ENCODE peak calls at places on chromosomes 1 and 21, in eight cellular contexts. P is ovary, E is brain microvascular endothelial cell, L is PC-9, C is right lobe of liver, I is HepG2, V is DND-41, U is endodermal cell. Y is an unnamed sample. For H3K27me3, the result is how much of the 10 kb centered on the place peaks cover.

GRCh38 chr1:7755448-7755847 is 15.6 kb upstream of the VAMP3 start:
- DNase-seq in P (no peak), E (peak), L (no peak), C (no peak), I (peak), V (no peak), U (peak), Y (no peak)

GRCh38 chr1:2350911-2351655 is 40.3 kb downstream of the MORN1 start:
- DNase-seq in P (no peak), E (no peak), L (no peak), C (peak), I (no peak), V (no peak), U (no peak), Y (no peak)

GRCh38 chr1:199056721-199057120 is 417.9 kb downstream of the PTPRC start:
- DNase-seq in P (no peak), E (no peak), L (no peak), C (no peak), I (no peak), V (peak), U (no peak), Y (no peak)

GRCh38 chr1:81254560-81254959 is 546.2 kb upstream of the ADGRL2 start:
- DNase-seq in P (no peak), E (no peak), L (no peak), C (no peak), I (peak), V (no peak), U (peak), Y (no peak)

GRCh38 chr1:216175714-216176113 is 247.5 kb downstream of the USH2A start:
- DNase-seq in P (no peak), E (no peak), L (no peak), C (no peak), I (no peak), V (no peak), U (peak), Y (no peak)

GRCh38 chr1:110800079-110800478 is 72.9 kb upstream of the CD53 start:
- DNase-seq in P (no peak), E (no peak), L (no peak), C (no peak), I (no peak), V (peak), U (no peak), Y (no peak)

GRCh38 chr1:62245201-62245600 is 50.6 kb downstream of the L1TD1 start:
- DNase-seq in P (no peak), E (no peak), L (no peak), C (no peak), I (no peak), V (no peak), U (no peak), Y (no peak)

GRCh38 chr1:69662321-69662720 is 94.6 kb downstream of the LRRC7 start:
- DNase-seq in P (no peak), E (no peak), L (no peak), C (no peak), I (no peak), V (no peak), U (no peak), Y (no peak)

GRCh38 chr1:103266036-103266435 is 157.7 kb upstream of the COL11A1 start:
- DNase-seq in P (no peak), E (no peak), L (no peak), C (no peak), I (no peak), V (no peak), U (no peak), Y (no peak)

GRCh38 chr1:228316589-228317387 is 89.8 kb downstream of the TRIM11 start:
- DNase-seq in P (no peak), E (no peak), L (no peak), C (no peak), I (no peak), V (no peak), U (peak), Y (no peak)

GRCh38 chr1:226287587-226287986 is 21.4 kb downstream of the LIN9 start:
- DNase-seq in P (no peak), E (no peak), L (no peak), C (no peak), I (no peak), V (no peak), U (no peak), Y (no peak)

GRCh38 chr1:165512817-165513216 is 31.0 kb upstream of the LRRC52 start:
- DNase-seq in P (no peak), E (no peak), L (no peak), C (no peak), I (no peak), V (no peak), U (no peak), Y (no peak)

GRCh38 chr1:24866211-24867063 is 63.6 kb downstream of the RUNX3 start:
- DNase-seq in P (no peak), E (no peak), L (no peak), C (no peak), I (no peak), V (no peak), U (no peak), Y (no peak)

GRCh38 chr1:27003745-27004470 is 8.7 kb downstream of the TENT5B start:
- DNase-seq in P (no peak), E (no peak), L (no peak), C (no peak), I (peak), V (no peak), U (peak), Y (no peak)

GRCh38 chr1:24872446-24872845 is 57.6 kb downstream of the RUNX3 start:
- DNase-seq in P (no peak), E (no peak), L (no peak), C (no peak), I (no peak), V (no peak), U (no peak), Y (no peak)

GRCh38 chr1:81802601-81803422 is 2.1 kb downstream of the ADGRL2 start:
- DNase-seq in P (peak), E (peak), L (peak), C (peak), I (no peak), V (no peak), U (peak), Y (no peak)

GRCh38 chr1:98468111-98468717 is 193.3 kb upstream of the SNX7 start:
- DNase-seq in P (no peak), E (peak), L (peak), C (no peak), I (peak), V (peak), U (no peak), Y (peak)

GRCh38 chr1:184326278-184326677 is 60.6 kb upstream of the C1orf21 start:
- DNase-seq in P (no peak), E (no peak), L (no peak), C (no peak), I (no peak), V (no peak), U (no peak), Y (no peak)

GRCh38 chr1:192766876-192767275 is 42.0 kb upstream of the RGS2 start:
- DNase-seq in P (no peak), E (no peak), L (no peak), C (no peak), I (no peak), V (no peak), U (peak), Y (no peak)

GRCh38 chr1:1419812-1420653 is 1.0 kb downstream of the ANKRD65 start:
- DNase-seq in P (no peak), E (no peak), L (no peak), C (no peak), I (no peak), V (no peak), U (peak), Y (no peak)

GRCh38 chr1:201508809-201509208 is 1.9 kb upstream of the CSRP1 start:
- DNase-seq in P (no peak), E (no peak), L (no peak), C (no peak), I (no peak), V (no peak), U (no peak), Y (no peak)

GRCh38 chr1:67020304-67020703 is 33.6 kb downstream of the SLC35D1 start:
- DNase-seq in P (no peak), E (peak), L (no peak), C (no peak), I (no peak), V (no peak), U (no peak), Y (no peak)

DNA sequence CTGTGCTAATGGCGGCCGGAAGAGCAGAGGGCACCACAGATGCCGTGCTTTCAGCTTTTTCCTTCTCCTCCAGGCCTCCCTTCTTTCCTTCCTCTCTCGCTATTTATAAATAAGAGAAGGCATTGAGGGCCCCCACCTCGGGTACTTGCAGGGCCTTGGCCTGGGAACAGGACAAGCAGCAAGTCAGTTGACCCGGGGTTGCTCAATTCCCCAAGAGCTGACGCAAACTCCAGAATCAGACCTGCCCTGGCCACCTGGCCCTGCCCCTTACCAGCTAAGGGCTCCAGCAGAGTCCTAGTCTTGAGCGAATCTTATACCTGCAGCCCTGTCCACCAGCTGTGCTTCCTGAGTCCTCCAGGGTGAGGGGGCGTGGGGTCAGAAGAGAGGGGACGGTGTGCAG is 13.5 kb downstream of the TNFRSF1B start:
- DNase-seq in P (no peak), E (no peak), L (no peak), C (peak), I (no peak), V (no peak), U (no peak), Y (no peak)
- H3K4me3 ChIP-seq in P (no peak), E (no peak), L (no peak), C (no peak), I (no peak), V (no peak), U (no peak), Y (no peak)

GRCh38 chr1:4728319-4729107 is 74.1 kb downstream of the AJAP1 start:
- DNase-seq in P (no peak), E (no peak), L (no peak), C (no peak), I (no peak), V (no peak), U (no peak), Y (no peak)

GRCh38 chr1:4733446-4734175 is 79.2 kb downstream of the AJAP1 start:
- DNase-seq in P (no peak), E (no peak), L (no peak), C (no peak), I (no peak), V (no peak), U (no peak), Y (no peak)

GRCh38 chr1:4726620-4727341 is 72.4 kb downstream of the AJAP1 start:
- DNase-seq in P (no peak), E (no peak), L (no peak), C (no peak), I (no peak), V (no peak), U (no peak), Y (no peak)

GRCh38 chr1:4729108-4729506 is 74.7 kb downstream of the AJAP1 start:
- DNase-seq in P (no peak), E (no peak), L (no peak), C (no peak), I (no peak), V (no peak), U (no peak), Y (no peak)

GRCh38 chr1:4730078-4730477 is 75.7 kb downstream of the AJAP1 start:
- DNase-seq in P (no peak), E (no peak), L (no peak), C (no peak), I (no peak), V (no peak), U (no peak), Y (no peak)
- H3K27me3 ChIP-seq in P (under half), E (under half), L (half or more), C (under half), I (under half), V (under half), U (under half), Y (under half)

GRCh38 chr1:160579216-160579701 is at the start of gene CD84:
- DNase-seq in P (no peak), E (no peak), L (no peak), C (no peak), I (no peak), V (peak), U (no peak), Y (no peak)
- H3K4me3 ChIP-seq in P (no peak), E (no peak), L (no peak), C (peak), I (no peak), V (peak), U (no peak), Y (peak)

GRCh38 chr1:20227704-20228103 is 41.4 kb upstream of the PLA2G2C start:
- DNase-seq in P (no peak), E (no peak), L (no peak), C (no peak), I (no peak), V (no peak), U (peak), Y (no peak)

GRCh38 chr1:20233394-20233793 is 47.1 kb upstream of the PLA2G2C start:
- DNase-seq in P (no peak), E (peak), L (no peak), C (no peak), I (peak), V (no peak), U (no peak), Y (no peak)

GRCh38 chr1:20229191-20229590 is 42.9 kb upstream of the PLA2G2C start:
- DNase-seq in P (no peak), E (no peak), L (no peak), C (no peak), I (no peak), V (no peak), U (no peak), Y (no peak)

GRCh38 chr1:20223659-20224058 is 37.3 kb upstream of the PLA2G2C start:
- DNase-seq in P (no peak), E (no peak), L (no peak), C (no peak), I (no peak), V (no peak), U (peak), Y (no peak)

DNA sequence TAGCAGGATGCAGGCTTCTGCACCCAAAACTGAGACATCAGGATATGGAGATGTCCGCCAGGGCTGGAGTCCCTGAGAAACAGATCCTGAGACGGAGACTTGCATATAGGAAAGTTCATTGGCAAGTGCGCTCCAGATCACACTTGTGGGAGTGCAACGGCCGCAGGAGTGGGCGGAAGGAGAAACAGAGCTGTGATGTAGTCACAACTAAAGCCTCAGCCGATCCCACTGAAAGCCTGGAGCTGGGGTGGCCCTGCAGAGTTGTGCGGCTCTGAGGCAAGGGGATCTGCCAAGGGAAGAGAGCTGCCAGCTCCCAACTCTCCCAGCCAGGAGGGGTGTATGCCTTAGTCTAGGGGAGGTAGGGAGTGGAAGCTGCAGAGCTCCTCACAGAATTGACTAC is 42.0 kb upstream of the PLA2G2C start:
- DNase-seq in P (no peak), E (no peak), L (no peak), C (no peak), I (no peak), V (no peak), U (no peak), Y (no peak)
- H3K27me3 ChIP-seq in P (under half), E (under half), L (under half), C (under half), I (half or more), V (under half), U (under half), Y (under half)

DNA sequence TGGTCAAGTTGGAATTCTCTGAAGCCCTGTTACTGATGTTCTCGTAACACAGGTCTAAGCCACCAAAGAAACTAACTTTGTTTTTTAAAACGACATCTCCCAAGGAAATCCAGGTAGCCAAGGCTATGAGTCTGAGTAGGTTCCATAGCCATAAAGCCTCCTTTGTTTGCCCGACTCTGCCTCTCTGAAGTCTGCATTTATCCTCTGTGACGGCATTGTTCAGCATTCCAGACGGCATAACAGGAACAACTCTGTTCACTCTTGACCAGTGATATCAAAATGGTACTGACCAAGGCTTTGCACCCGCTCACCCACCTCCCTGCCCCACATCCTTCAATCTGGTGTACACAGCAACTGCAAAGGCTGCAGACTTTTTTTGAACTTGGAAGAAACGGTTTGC is 14.8 kb downstream of the URB1 start:
- DNase-seq in P (no peak), E (no peak), L (no peak), C (no peak), I (no peak), V (no peak), U (no peak), Y (no peak)
- H3K4me3 ChIP-seq in P (no peak), E (no peak), L (no peak), C (no peak), I (no peak), V (no peak), U (no peak), Y (no peak)

GRCh38 chr1:205343431-205344009 is 13.2 kb downstream of the KLHDC8A start:
- DNase-seq in P (peak), E (no peak), L (no peak), C (no peak), I (no peak), V (no peak), U (peak), Y (no peak)
- H3K27me3 ChIP-seq in P (under half), E (under half), L (under half), C (under half), I (half or more), V (under half), U (under half), Y (under half)

DNA sequence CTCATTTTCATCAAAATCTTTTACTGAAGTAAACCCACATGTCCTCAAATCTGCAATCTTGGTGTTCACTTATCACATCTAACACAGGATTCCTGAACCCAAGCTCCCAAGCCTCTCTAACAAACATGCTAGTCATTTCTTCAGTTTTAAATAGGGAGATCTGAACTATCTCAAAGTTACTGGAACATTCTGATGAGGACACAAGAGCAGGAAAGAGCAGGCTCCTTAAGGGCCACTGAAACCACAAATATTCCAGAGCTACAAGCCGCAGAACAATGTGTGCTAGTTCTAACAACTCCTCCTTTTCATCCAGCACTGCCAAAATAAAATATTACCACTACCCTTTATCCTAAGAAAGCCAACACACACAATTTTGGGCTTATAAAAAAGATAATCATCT is 38.9 kb downstream of the WARS2 start:
- DNase-seq in P (no peak), E (peak), L (no peak), C (no peak), I (no peak), V (no peak), U (no peak), Y (no peak)
- H3K4me3 ChIP-seq in P (no peak), E (no peak), L (no peak), C (no peak), I (no peak), V (no peak), U (no peak), Y (no peak)

GRCh38 chr1:28813931-28814465 is 2.0 kb downstream of the OPRD1 start:
- DNase-seq in P (no peak), E (no peak), L (no peak), C (no peak), I (no peak), V (no peak), U (no peak), Y (no peak)
- H3K27me3 ChIP-seq in P (under half), E (half or more), L (under half), C (under half), I (half or more), V (under half), U (half or more), Y (under half)

DNA sequence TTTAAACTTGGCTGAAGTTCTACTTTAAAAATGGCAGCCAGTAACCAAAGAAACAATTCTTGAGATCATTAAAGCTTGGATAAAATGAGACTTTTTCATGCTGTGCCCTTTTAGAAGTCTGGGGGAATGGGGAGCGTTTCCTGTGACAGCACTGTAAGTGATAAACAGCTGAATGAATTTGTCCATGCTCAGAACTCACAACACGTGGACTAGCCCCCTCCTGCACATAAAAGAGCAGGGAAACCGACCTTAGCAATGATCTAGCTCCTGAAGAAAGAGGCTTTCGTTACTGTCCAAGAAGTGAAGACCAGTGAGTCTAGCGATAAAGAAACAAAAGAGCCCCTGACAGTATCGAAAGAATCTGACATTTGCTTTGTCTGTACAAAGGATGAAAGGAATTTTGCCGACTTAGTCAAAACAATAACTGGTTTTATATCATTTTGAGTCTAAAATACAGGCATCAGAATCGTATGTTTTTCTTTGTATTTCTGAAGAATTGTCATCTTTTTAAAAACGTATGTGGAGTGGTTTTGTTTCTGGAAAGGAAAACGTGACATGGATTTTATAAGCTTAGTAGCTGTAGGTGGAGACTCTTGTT is 60.8 kb downstream of the MAST2 start:
- DNase-seq in P (no peak), E (no peak), L (no peak), C (no peak), I (no peak), V (no peak), U (no peak), Y (no peak)
- H3K4me3 ChIP-seq in P (peak), E (peak), L (no peak), C (no peak), I (no peak), V (no peak), U (no peak), Y (no peak)

DNA sequence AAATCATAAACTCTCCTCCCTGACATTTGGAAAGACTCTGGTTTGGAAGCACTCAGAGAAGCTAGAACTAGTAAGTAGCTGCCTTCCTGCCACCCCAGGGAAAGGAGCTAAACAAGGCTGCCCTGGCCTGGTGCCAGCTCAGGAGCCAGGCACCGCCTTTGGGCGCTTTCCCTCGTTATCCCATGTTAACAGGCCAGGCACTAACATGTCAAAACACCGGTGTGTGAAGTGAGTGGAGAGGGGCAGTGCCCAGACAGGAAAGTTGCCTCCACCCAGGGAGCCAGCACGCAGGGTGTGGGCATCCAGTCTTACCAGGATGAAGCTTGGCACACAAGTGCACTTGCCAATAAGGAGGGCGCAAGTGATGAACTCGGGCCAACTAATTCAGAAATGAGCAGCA is 346.8 kb downstream of the RRAGC start:
- DNase-seq in P (no peak), E (no peak), L (no peak), C (no peak), I (no peak), V (no peak), U (no peak), Y (no peak)
- H3K27me3 ChIP-seq in P (under half), E (under half), L (half or more), C (under half), I (under half), V (under half), U (half or more), Y (under half)

Y was measured in CD4-positive, alpha-beta memory T cell.